ENCODE peak calls at places on chromosomes 3 and 15, in four cellular contexts. W, X, B and K are unnamed samples.

GRCh38 chr3:124714218-124714853 is 15.9 kb upstream of the UMPS start:
- DNase-seq in W (no peak), B (no peak), X (no peak), K (no peak)

GRCh38 chr3:134083008-134083407 is 53.3 kb upstream of the SLCO2A1 start:
- DNase-seq in W (no peak), X (no peak), B (no peak), K (no peak)

GRCh38 chr3:123618768-123619484 is 34.1 kb upstream of the HACD2 start:
- DNase-seq in B (no peak), W (peak), X (peak), K (peak)

GRCh38 chr3:56810912-56811544 is 9.3 kb upstream of the ARHGEF3 start:
- DNase-seq in B (no peak), X (no peak), W (no peak), K (peak)

GRCh38 chr3:19229086-19229485 is 80.8 kb downstream of the KCNH8 start:
- DNase-seq in B (no peak), X (no peak), W (no peak), K (no peak)

GRCh38 chr15:62343397-62343796 is 178.3 kb upstream of the C2CD4B start:
- DNase-seq in W (no peak), X (no peak), B (no peak), K (no peak)

GRCh38 chr3:27031476-27031875 is 337.7 kb downstream of the NEK10 start:
- DNase-seq in B (no peak), X (no peak), W (no peak), K (no peak)

GRCh38 chr3:142152349-142152748 is 3.0 kb upstream of the TFDP2 start:
- DNase-seq in W (no peak), X (no peak), B (no peak), K (peak)

GRCh38 chr3:136476280-136476679 is 226.1 kb downstream of the PCCB start:
- DNase-seq in B (no peak), W (no peak), X (no peak), K (no peak)

GRCh38 chr3:147367676-147368075 is 38.7 kb downstream of the ZIC4 start:
- DNase-seq in W (no peak), X (no peak), B (no peak), K (no peak)

GRCh38 chr15:25374143-25374542 is 64.7 kb downstream of the UBE3A start:
- DNase-seq in B (no peak), X (no peak), W (no peak), K (peak)

GRCh38 chr3:10194328-10195071 is 29.8 kb downstream of the IRAK2 start:
- DNase-seq in B (no peak), W (no peak), X (no peak), K (no peak)

GRCh38 chr3:117463716-117464115 is 754.1 kb downstream of the TUSC7 start:
- DNase-seq in X (no peak), B (no peak), W (no peak), K (no peak)

GRCh38 chr3:1195922-1196321 is 103.1 kb downstream of the CNTN6 start:
- DNase-seq in B (no peak), X (no peak), W (no peak), K (no peak)